ENCODE peak calls at places on chromosomes 2 and 18, in six cellular contexts. J is NCI-H1092 treated with DMSO at 0.1 percent for 48 hours; Q is HFFc6; K is NCI-H748 treated with DMSO at 0.1 percent for 48 hours; R is stimulated activated CD4-positive, alpha-beta T cell treated with anti-CD3 and anti-CD28 coated beads, Interleukin-2, amount 100 ng/mL, for 24 hours; L is RWPE1. G is an unnamed sample.

GRCh38 chr18:27017901-27018500 is 152.5 kb upstream of the AQP4 start:
- DNase-seq in J (peak; percentile 28), Q (no peak), K (peak; percentile 24), R (no peak), L (peak; percentile 11), G (peak; percentile 23)

GRCh38 chr2:63078852-63079606 is 28.4 kb downstream of the OTX1 start:
- DNase-seq in J (no peak), Q (peak; percentile 8), K (no peak), R (no peak), L (no peak), G (no peak)

GRCh38 chr2:178069551-178069950 is 3.0 kb downstream of the PDE11A start:
- DNase-seq in J (no peak), Q (peak; percentile 25), K (no peak), R (no peak), L (no peak), G (no peak)

GRCh38 chr2:101272045-101272784 is 19.5 kb downstream of the CNOT11 start:
- DNase-seq in J (no peak), Q (no peak), K (no peak), R (no peak), L (no peak), G (no peak)

GRCh38 chr2:189047469-189047868 is 73.3 kb downstream of the COL3A1 start:
- DNase-seq in J (no peak), Q (no peak), K (no peak), R (no peak), L (no peak), G (no peak)

GRCh38 chr2:126720647-126721046 is 64.7 kb downstream of the GYPC start:
- DNase-seq in J (no peak), Q (peak; percentile 17), K (no peak), R (no peak), L (no peak), G (no peak)

GRCh38 chr2:212133337-212133736 is 405.3 kb downstream of the ERBB4 start:
- DNase-seq in J (no peak), Q (no peak), K (no peak), R (no peak), L (no peak), G (no peak)

GRCh38 chr18:10787293-10787901 is 261.6 kb downstream of the NAPG start:
- DNase-seq in J (peak; percentile 37), Q (peak; percentile 58), K (peak; percentile 65), R (peak; percentile 92), L (peak; percentile 42), G (peak; percentile 54)

GRCh38 chr2:71466301-71467179 is 13.2 kb downstream of the DYSF start:
- DNase-seq in J (no peak), Q (no peak), K (no peak), R (peak; percentile 22), L (peak; percentile 42), G (no peak)

GRCh38 chr18:9123520-9123919 is 13.1 kb upstream of the ANKRD12 start:
- DNase-seq in J (no peak), Q (no peak), K (no peak), R (no peak), L (no peak), G (no peak)

GRCh38 chr2:191539068-191539467 is 138.9 kb upstream of the NABP1 start:
- DNase-seq in J (no peak), Q (peak; percentile 11), K (no peak), R (peak; percentile 30), L (peak; percentile 44), G (no peak)

GRCh38 chr2:60926751-60927568 is 45.6 kb downstream of the REL start:
- DNase-seq in J (no peak), Q (peak; percentile 42), K (no peak), R (no peak), L (no peak), G (no peak)

GRCh38 chr2:182666674-182667320 is 49.3 kb upstream of the DNAJC10 start:
- DNase-seq in J (peak; percentile 3), Q (peak; percentile 39), K (peak; percentile 44), R (no peak), L (no peak), G (no peak)

GRCh38 chr2:165114345-165114943 is 89.4 kb downstream of the SCN3A start:
- DNase-seq in J (no peak), Q (no peak), K (no peak), R (no peak), L (peak; percentile 64), G (no peak)

GRCh38 chr2:18171191-18172139 is 293.0 kb downstream of the KCNS3 start:
- DNase-seq in J (no peak), Q (peak; percentile 5), K (no peak), R (no peak), L (no peak), G (no peak)

GRCh38 chr2:44490726-44491125 is 129.0 kb downstream of the CAMKMT start:
- DNase-seq in J (no peak), Q (no peak), K (no peak), R (no peak), L (no peak), G (no peak)

GRCh38 chr2:218230882-218231281 is 13.9 kb downstream of the ARPC2 start:
- DNase-seq in J (no peak), Q (peak; percentile 30), K (no peak), R (peak; percentile 36), L (no peak), G (no peak)

GRCh38 chr2:29990112-29990511 is 68.7 kb upstream of the ALK start:
- DNase-seq in J (no peak), Q (no peak), K (no peak), R (no peak), L (no peak), G (no peak)

GRCh38 chr2:218145124-218145523 is 19.3 kb downstream of the CXCR2 start:
- DNase-seq in J (no peak), Q (no peak), K (no peak), R (no peak), L (no peak), G (no peak)

GRCh38 chr18:40006553-40007073 is 1948.4 kb upstream of the PIK3C3 start:
- DNase-seq in J (no peak), Q (no peak), K (no peak), R (no peak), L (no peak), G (no peak)

GRCh38 chr18:47050468-47050867 is 15.0 kb upstream of the ELOA2 start:
- DNase-seq in J (peak; percentile 35), Q (peak; percentile 47), K (peak; percentile 27), R (no peak), L (peak; percentile 11), G (peak; percentile 23)

GRCh38 chr2:40184551-40184950 is 267.3 kb downstream of the SLC8A1 start:
- DNase-seq in J (no peak), Q (no peak), K (no peak), R (no peak), L (no peak), G (no peak)

GRCh38 chr2:239605976-239606375 is 205.2 kb upstream of the HDAC4 start:
- DNase-seq in J (no peak), Q (no peak), K (no peak), R (no peak), L (no peak), G (no peak)

GRCh38 chr18:8794133-8794986 is 89.0 kb downstream of the MTCL1 start:
- DNase-seq in J (no peak), Q (peak; percentile 84), K (no peak), R (no peak), L (peak; percentile 18), G (no peak)

GRCh38 chr2:3039188-3040065 is 338.2 kb downstream of the EIPR1 start:
- DNase-seq in J (no peak), Q (no peak), K (no peak), R (no peak), L (no peak), G (no peak)

GRCh38 chr2:102050854-102051391 is 59.2 kb downstream of the IL1R2 start:
- DNase-seq in J (no peak), Q (peak; percentile 63), K (no peak), R (no peak), L (no peak), G (peak; percentile 73)

GRCh38 chr18:68665623-68666022 is 49.3 kb downstream of the TMX3 start:
- DNase-seq in J (no peak), Q (no peak), K (no peak), R (no peak), L (no peak), G (no peak)

GRCh38 chr2:1698188-1698945 is 45.9 kb downstream of the PXDN start:
- DNase-seq in J (no peak), Q (no peak), K (no peak), R (no peak), L (no peak), G (no peak)

GRCh38 chr2:64404002-64404731 is 49.8 kb upstream of the LGALSL start:
- DNase-seq in J (peak; percentile 79), Q (no peak), K (peak; percentile 41), R (no peak), L (no peak), G (peak; percentile 29)

GRCh38 chr2:41709702-41710599 is 337.9 kb upstream of the PKDCC start:
- DNase-seq in J (no peak), Q (no peak), K (no peak), R (no peak), L (peak; percentile 85), G (no peak)

GRCh38 chr2:37026050-37026449 is 58.1 kb downstream of the HEATR5B start:
- DNase-seq in J (no peak), Q (no peak), K (no peak), R (no peak), L (peak; percentile 2), G (no peak)

GRCh38 chr2:6917761-6918421 is 679 bp downstream of the RNF144A start:
- DNase-seq in J (peak; percentile 17), Q (no peak), K (no peak), R (no peak), L (no peak), G (no peak)

GRCh38 chr18:21735452-21736015 is 5.1 kb upstream of the MIB1 start:
- DNase-seq in J (no peak), Q (peak; percentile 25), K (peak; percentile 40), R (peak; percentile 52), L (no peak), G (no peak)